ENCODE peak calls at places on chromosomes 11 and 22, in four cellular contexts. Y is occipital lobe; A is stimulated activated naive CD4-positive, alpha-beta T cell; B is CD8-positive, alpha-beta T cell. Q is an unnamed sample.
A peak's percentile ranks its signal among the peaks of the same experiment; 100 is the strongest.

GRCh38 chr11:1298695-1299492 is 10.5 kb downstream of the TOLLIP start:
- DNase-seq in B (no peak), Y (peak; percentile 77), A (no peak), Q (no peak)

GRCh38 chr11:78961938-78962701 is 387.5 kb upstream of the NARS2 start:
- DNase-seq in B (no peak), A (no peak), Y (peak; percentile 40), Q (no peak)

GRCh38 chr11:65953471-65953870 is 8.1 kb upstream of the SART1 start:
- DNase-seq in Y (no peak), A (no peak), B (no peak), Q (no peak)

GRCh38 chr11:101509911-101510310 is 73.9 kb downstream of the TRPC6 start:
- DNase-seq in Y (no peak), A (no peak), B (no peak), Q (no peak)

GRCh38 chr22:24506802-24507438 is 11.8 kb downstream of the UPB1 start:
- DNase-seq in A (no peak), B (no peak), Y (no peak), Q (no peak)

GRCh38 chr11:72871089-72871488 is 56.9 kb downstream of the ATG16L2 start:
- DNase-seq in A (no peak), Y (no peak), B (no peak), Q (no peak)

GRCh38 chr22:44180706-44181032 is at the start of gene PARVG:
- DNase-seq in B (peak; percentile 61), A (no peak), Y (no peak), Q (peak; percentile 62)

GRCh38 chr11:63567044-63567840 is 4.1 kb upstream of the PLAAT2 start:
- DNase-seq in A (peak; percentile 14), B (peak; percentile 83), Y (no peak), Q (peak; percentile 88)

GRCh38 chr11:87924125-87924524 is 251.1 kb downstream of the RAB38 start:
- DNase-seq in B (no peak), A (no peak), Y (no peak), Q (no peak)

GRCh38 chr11:60710482-60710881 is 11.1 kb downstream of the MS4A8 start:
- DNase-seq in B (no peak), A (no peak), Y (no peak), Q (no peak)

GRCh38 chr22:27726726-27727449 is 74.7 kb downstream of the MN1 start:
- DNase-seq in A (no peak), Y (no peak), B (no peak), Q (no peak)

GRCh38 chr11:3939651-3940190 is 84.3 kb downstream of the STIM1 start:
- DNase-seq in Y (no peak), B (no peak), A (no peak), Q (no peak)

GRCh38 chr11:119584193-119585037 is 144.6 kb downstream of the NECTIN1 start:
- DNase-seq in A (no peak), Y (peak; percentile 62), B (no peak), Q (no peak)

GRCh38 chr11:30128269-30128932 is 102.4 kb upstream of the FSHB start:
- DNase-seq in Y (no peak), A (no peak), B (no peak), Q (no peak)

GRCh38 chr11:945986-946385 is 20.3 kb downstream of the AP2A2 start:
- DNase-seq in B (no peak), Y (peak; percentile 60), A (no peak), Q (no peak)

GRCh38 chr11:107385361-107385982 is 72.2 kb downstream of the CWF19L2 start:
- DNase-seq in B (no peak), A (no peak), Y (no peak), Q (no peak)

GRCh38 chr11:101576536-101576935 is 7.3 kb downstream of the TRPC6 start:
- DNase-seq in Y (no peak), A (no peak), B (no peak), Q (no peak)

GRCh38 chr11:33769542-33769941 is 4.8 kb downstream of the FBXO3 start:
- DNase-seq in B (no peak), Y (no peak), A (no peak), Q (no peak)

GRCh38 chr11:86183694-86184093 is 60.9 kb upstream of the EED start:
- DNase-seq in B (no peak), A (no peak), Y (no peak), Q (no peak)

GRCh38 chr22:25137577-25138525 is 61.8 kb upstream of the CRYBB3 start:
- DNase-seq in A (no peak), B (no peak), Y (no peak), Q (no peak)

GRCh38 chr22:42912049-42912448 is 55.0 kb upstream of the ARFGAP3 start:
- DNase-seq in Y (no peak), B (no peak), A (no peak), Q (no peak)

Q was measured in central memory CD4-positive, alpha-beta T cell.